ENCODE peak calls at places on chromosomes 2 and 18, in five cellular contexts. B is left lung, D is GM12878, T is AG04450, M is lower lobe of right lung. V is an unnamed sample.

GRCh38 chr2:209629622-209630021 is 142.0 kb upstream of the UNC80 start:
- DNase-seq in M (no peak), T (no peak), D (no peak), B (no peak), V (no peak)

GRCh38 chr2:98032086-98032485 is 36.3 kb upstream of the TMEM131 start:
- DNase-seq in M (no peak), B (no peak), T (no peak), D (no peak), V (no peak)

GRCh38 chr2:59701271-59701994 is 852.0 kb downstream of the BCL11A start:
- DNase-seq in B (no peak), D (no peak), M (no peak), T (no peak), V (no peak)

GRCh38 chr2:204343685-204344084 is 201.6 kb upstream of the PARD3B start:
- DNase-seq in D (no peak), B (no peak), M (no peak), T (no peak), V (no peak)

GRCh38 chr2:158797963-158798700 is 3.0 kb downstream of the DAPL1 start:
- DNase-seq in M (no peak), B (no peak), T (no peak), D (no peak), V (no peak)

GRCh38 chr18:9627642-9628041 is 13.3 kb upstream of the PPP4R1 start:
- DNase-seq in M (no peak), B (no peak), T (no peak), D (no peak), V (no peak)

GRCh38 chr2:85728883-85729824 is 24.6 kb upstream of the ATOH8 start:
- DNase-seq in D (no peak), T (no peak), B (peak), M (peak), V (peak)

GRCh38 chr18:12423820-12424219 is 16.1 kb downstream of the PRELID3A start:
- DNase-seq in D (no peak), T (no peak), B (no peak), M (no peak), V (no peak)

GRCh38 chr2:153195342-153195741 is 283.2 kb downstream of the RPRM start:
- DNase-seq in M (no peak), B (peak), D (no peak), T (no peak), V (no peak)

GRCh38 chr2:151928380-151928779 is 100.2 kb upstream of the ARL5A start:
- DNase-seq in B (no peak), T (no peak), M (no peak), D (no peak), V (no peak)

GRCh38 chr2:54497738-54498680 is 41.9 kb downstream of the SPTBN1 start:
- DNase-seq in M (no peak), T (no peak), B (no peak), D (no peak), V (no peak)

GRCh38 chr2:192194866-192195547 is at the start of gene TMEFF2:
- DNase-seq in M (peak), T (peak), B (peak), D (no peak), V (peak)

GRCh38 chr18:67145586-67146292 is 370.8 kb downstream of the DSEL start:
- DNase-seq in B (no peak), M (no peak), T (no peak), D (no peak), V (no peak)

GRCh38 chr2:98507940-98508689 is 63.5 kb downstream of the INPP4A start:
- DNase-seq in M (peak), T (no peak), D (no peak), B (peak), V (no peak)

GRCh38 chr2:143171817-143172216 is 42.6 kb downstream of the ARHGAP15 start:
- DNase-seq in M (no peak), D (no peak), B (no peak), T (no peak), V (no peak)
- TF ChIP-seq CTCF in M (peak), D (no peak), B (peak), T (peak), V (no peak)

GRCh38 chr2:164430166-164430783 is 191.0 kb downstream of the GRB14 start:
- DNase-seq in M (no peak), D (no peak), B (no peak), T (peak), V (no peak)
- TF ChIP-seq CTCF in M (peak), D (peak), B (peak), T (peak), V (no peak)

GRCh38 chr18:63022429-63023022 is 297.0 kb downstream of the BCL2 start:
- DNase-seq in T (no peak), B (peak), D (no peak), M (no peak), V (no peak)

GRCh38 chr18:63028380-63028779 is 291.2 kb downstream of the BCL2 start:
- DNase-seq in M (no peak), B (no peak), T (no peak), D (no peak), V (no peak)

DNA sequence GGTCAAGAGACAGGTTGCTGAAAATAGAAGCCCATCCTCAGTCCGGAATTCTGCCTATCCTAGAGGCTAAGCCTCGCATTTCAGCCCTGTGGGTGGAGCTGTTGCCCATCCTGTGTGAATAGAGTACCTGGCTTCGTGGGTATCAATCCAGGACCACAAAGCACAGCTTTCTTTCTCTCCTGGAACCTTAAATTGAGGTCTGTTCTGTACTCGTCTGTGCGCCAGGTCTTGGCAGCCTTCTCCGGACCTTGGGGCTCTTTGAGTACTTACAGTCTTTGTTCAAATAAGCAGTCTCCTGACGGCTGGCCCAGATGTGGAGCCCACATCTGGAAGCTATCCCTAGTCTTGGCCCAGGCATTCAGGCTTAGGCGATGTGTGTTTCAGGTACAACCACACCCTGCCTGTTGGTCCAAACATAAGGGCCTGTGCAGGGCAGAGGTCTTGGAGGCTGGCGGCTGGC is 294.3 kb downstream of the BCL2 start:
- DNase-seq in M (no peak), B (no peak), D (no peak), T (no peak), V (no peak)
- TF ChIP-seq CTCF in M (peak), B (no peak), D (peak), T (no peak), V (no peak)

DNA sequence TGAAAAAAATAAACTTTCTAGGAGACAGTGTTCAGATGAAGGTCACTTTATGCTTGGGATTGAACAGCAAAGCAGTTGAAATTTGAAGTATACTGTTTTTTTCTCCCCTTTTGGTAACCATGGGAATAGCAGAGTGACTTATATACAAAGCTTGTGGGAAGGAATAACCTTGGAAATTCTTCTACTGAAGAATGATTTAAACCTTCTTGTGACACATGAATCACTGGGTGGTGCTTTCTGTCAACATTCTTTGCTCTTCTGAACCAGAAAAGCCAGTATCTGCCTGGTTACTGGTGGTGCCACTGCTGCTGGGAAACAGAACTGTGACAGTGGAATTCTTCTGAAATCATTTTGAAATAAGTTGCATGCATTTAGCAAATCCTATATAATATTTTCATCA is 39.4 kb upstream of the RND3 start:
- DNase-seq in T (no peak), D (no peak), M (no peak), B (no peak), V (no peak)
- TF ChIP-seq CTCF in T (no peak), D (no peak), M (no peak), B (no peak), V (no peak)

DNA sequence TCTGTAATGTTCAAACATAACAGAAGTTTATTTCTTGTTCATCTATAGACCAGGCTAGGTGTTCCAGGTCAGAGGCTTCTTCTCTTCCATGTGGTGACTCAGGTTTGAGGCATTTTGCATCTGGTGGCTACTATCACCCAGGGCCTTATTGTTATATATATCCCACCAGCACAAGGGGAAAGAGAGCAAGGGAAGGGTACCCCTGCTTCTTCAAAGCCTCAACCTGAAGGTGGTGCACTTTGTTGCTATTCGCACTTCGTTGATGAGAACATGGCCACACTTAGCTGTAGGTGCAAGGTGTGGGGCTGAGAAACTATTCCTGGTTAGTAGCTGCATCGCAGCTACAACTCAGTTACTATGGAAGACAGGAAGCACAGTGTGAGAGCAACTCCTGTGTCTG is 27.4 kb upstream of the SLC3A1 start:
- DNase-seq in M (no peak), D (no peak), B (no peak), T (no peak), V (no peak)
- TF ChIP-seq CTCF in M (no peak), D (no peak), B (no peak), T (peak), V (no peak)

GRCh38 chr2:42135381-42136312 is 33.5 kb upstream of the EML4 start:
- DNase-seq in M (no peak), T (no peak), D (no peak), B (no peak), V (no peak)
- TF ChIP-seq CTCF in M (no peak), T (no peak), D (no peak), B (no peak), V (no peak)

DNA sequence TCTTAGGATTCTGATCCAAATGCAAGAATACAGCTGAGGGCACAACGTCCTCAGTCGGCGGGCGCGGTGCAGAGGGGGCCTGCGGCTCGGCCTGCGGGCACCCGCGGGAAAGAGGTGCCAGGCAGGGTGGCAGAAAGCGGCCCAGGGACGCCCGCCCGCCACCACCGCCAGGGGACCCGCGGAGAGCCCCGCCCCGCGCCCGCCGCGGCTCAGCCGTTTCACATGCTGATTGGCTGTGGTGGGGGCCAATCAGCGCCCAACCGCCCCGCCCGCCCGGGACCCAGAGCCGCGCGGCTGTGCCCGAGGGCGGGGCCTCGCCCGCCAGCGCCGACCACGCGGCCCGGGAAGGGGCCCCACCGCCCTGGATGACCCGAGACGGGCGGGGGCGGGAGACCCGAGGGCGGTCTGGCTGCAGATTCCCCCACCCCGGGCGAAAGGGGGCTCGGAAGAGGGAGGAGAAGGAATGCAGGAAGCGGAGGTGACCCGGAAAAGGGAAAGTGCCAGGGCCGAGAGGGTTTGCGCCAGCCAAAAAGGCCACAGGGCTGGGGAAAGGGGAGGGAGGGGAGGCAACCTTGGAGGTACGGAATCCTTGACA is 8.0 kb downstream of the IRS1 start:
- DNase-seq in D (peak), M (peak), T (no peak), B (peak), V (peak)
- TF ChIP-seq CTCF in D (peak), M (peak), T (peak), B (peak), V (peak)

GRCh38 chr2:10812362-10813084 is at the start of gene PDIA6:
- DNase-seq in D (peak), T (peak), B (peak), M (peak), V (peak)
- TF ChIP-seq CTCF in D (no peak), T (no peak), B (no peak), M (no peak), V (no peak)

GRCh38 chr2:196439760-196440159 is 199.8 kb upstream of the CCDC150 start:
- DNase-seq in D (no peak), T (no peak), B (no peak), M (no peak), V (no peak)

GRCh38 chr2:196440413-196440812 is 199.1 kb upstream of the CCDC150 start:
- DNase-seq in D (no peak), B (no peak), M (no peak), T (no peak), V (no peak)

GRCh38 chr2:196434217-196434616 is 205.3 kb upstream of the CCDC150 start:
- DNase-seq in B (no peak), D (no peak), T (no peak), M (no peak), V (no peak)

GRCh38 chr2:196435189-196435588 is 204.3 kb upstream of the CCDC150 start:
- DNase-seq in B (no peak), M (no peak), T (peak), D (no peak), V (no peak)

GRCh38 chr2:196437626-196438025 is 201.9 kb upstream of the CCDC150 start:
- DNase-seq in M (no peak), T (no peak), D (no peak), B (no peak), V (no peak)
- TF ChIP-seq CTCF in M (no peak), T (no peak), D (no peak), B (no peak), V (no peak)

DNA sequence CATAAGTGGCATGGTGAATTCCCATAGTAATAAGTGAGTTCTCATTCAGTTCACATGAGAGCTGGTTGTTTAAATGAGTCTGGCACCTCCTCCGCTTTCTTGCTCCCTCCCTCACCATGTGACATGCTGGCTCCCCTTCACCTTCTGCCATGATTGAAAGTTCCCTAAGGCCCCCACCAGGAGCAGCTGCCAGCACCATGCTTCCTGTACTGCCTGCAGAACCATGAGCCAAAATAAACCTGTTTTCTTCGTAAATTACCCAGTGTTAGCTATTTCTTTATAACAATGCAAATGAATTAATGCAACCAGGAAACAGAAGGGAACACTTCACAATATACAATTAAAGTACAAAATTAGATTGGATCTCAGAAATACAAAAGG is 257.0 kb downstream of the MREG start:
- DNase-seq in T (no peak), M (no peak), B (no peak), D (no peak), V (no peak)
- TF ChIP-seq CTCF in T (no peak), M (no peak), B (no peak), D (no peak), V (no peak)